ENCODE peak calls at places on chromosomes 7 and 10, in four cellular contexts. One of them, this sample, is unnamed.

GRCh38 chr7:1247527-1248041 is 14.9 kb downstream of the UNCX start:
- DNase-seq in lung: no peak
- DNase-seq in cardiac muscle cell: no peak
- DNase-seq in Caco-2: no peak
- DNase-seq in this sample: no peak

GRCh38 chr7:34131371-34131770 is 226.0 kb downstream of the BMPER start:
- DNase-seq in lung: no peak
- DNase-seq in cardiac muscle cell: no peak
- DNase-seq in Caco-2: no peak
- DNase-seq in this sample: no peak

GRCh38 chr10:130169136-130169888 is 33.1 kb downstream of the GLRX3 start:
- DNase-seq in lung: no peak
- DNase-seq in cardiac muscle cell: no peak
- DNase-seq in Caco-2: no peak
- DNase-seq in this sample: no peak

GRCh38 chr10:79392020-79392398 is 44.7 kb downstream of the PPIF start:
- DNase-seq in lung: no peak
- DNase-seq in cardiac muscle cell: no peak
- DNase-seq in Caco-2: no peak
- DNase-seq in this sample: peak; percentile 69

GRCh38 chr7:112080974-112081373 is 125.2 kb downstream of the DOCK4 start:
- DNase-seq in lung: peak; percentile 39
- DNase-seq in cardiac muscle cell: no peak
- DNase-seq in Caco-2: no peak
- DNase-seq in this sample: no peak

GRCh38 chr10:64873959-64874358 is 1352.8 kb downstream of the REEP3 start:
- DNase-seq in lung: no peak
- DNase-seq in cardiac muscle cell: no peak
- DNase-seq in Caco-2: no peak
- DNase-seq in this sample: no peak

GRCh38 chr7:133365892-133366291 is 113.0 kb downstream of the EXOC4 start:
- DNase-seq in lung: no peak
- DNase-seq in cardiac muscle cell: no peak
- DNase-seq in Caco-2: no peak
- DNase-seq in this sample: no peak

GRCh38 chr10:30829921-30830671 is 200.5 kb upstream of the LYZL2 start:
- DNase-seq in lung: no peak
- DNase-seq in cardiac muscle cell: no peak
- DNase-seq in Caco-2: no peak
- DNase-seq in this sample: no peak

GRCh38 chr10:128028508-128029279 is 97.5 kb downstream of the MKI67 start:
- DNase-seq in lung: no peak
- DNase-seq in cardiac muscle cell: no peak
- DNase-seq in Caco-2: peak; percentile 31
- DNase-seq in this sample: no peak

GRCh38 chr7:77417801-77418200 is 1.7 kb upstream of the GSAP start:
- DNase-seq in lung: no peak
- DNase-seq in cardiac muscle cell: no peak
- DNase-seq in Caco-2: no peak
- DNase-seq in this sample: no peak

GRCh38 chr10:94677691-94678090 is 5.8 kb upstream of the CYP2C18 start:
- DNase-seq in lung: no peak
- DNase-seq in cardiac muscle cell: peak; percentile 10
- DNase-seq in Caco-2: peak; percentile 57
- DNase-seq in this sample: no peak

GRCh38 chr10:77497748-77498147 is 139.9 kb downstream of the KCNMA1 start:
- DNase-seq in lung: no peak
- DNase-seq in cardiac muscle cell: no peak
- DNase-seq in Caco-2: no peak
- DNase-seq in this sample: no peak

GRCh38 chr7:122525355-122525754 is 173.6 kb downstream of the RNF133 start:
- DNase-seq in lung: no peak
- DNase-seq in cardiac muscle cell: no peak
- DNase-seq in Caco-2: no peak
- DNase-seq in this sample: no peak

GRCh38 chr7:138992052-138992531 is 10.9 kb upstream of the KIAA1549 start:
- DNase-seq in lung: no peak
- DNase-seq in cardiac muscle cell: no peak
- DNase-seq in Caco-2: no peak
- DNase-seq in this sample: no peak

GRCh38 chr7:30332549-30332948 is 48.2 kb downstream of the ZNRF2 start:
- DNase-seq in lung: no peak
- DNase-seq in cardiac muscle cell: no peak
- DNase-seq in Caco-2: no peak
- DNase-seq in this sample: no peak

GRCh38 chr10:62085404-62085803 is 183.2 kb downstream of the RTKN2 start:
- DNase-seq in lung: no peak
- DNase-seq in cardiac muscle cell: no peak
- DNase-seq in Caco-2: no peak
- DNase-seq in this sample: no peak

GRCh38 chr7:31883761-31884164 is 186.4 kb downstream of the PDE1C start:
- DNase-seq in lung: no peak
- DNase-seq in cardiac muscle cell: no peak
- DNase-seq in Caco-2: no peak
- DNase-seq in this sample: no peak

GRCh38 chr7:52944916-52945315 is 90.5 kb upstream of the POM121L12 start:
- DNase-seq in lung: no peak
- DNase-seq in cardiac muscle cell: no peak
- DNase-seq in Caco-2: no peak
- DNase-seq in this sample: no peak

GRCh38 chr7:86282014-86282682 is 361.6 kb upstream of the GRM3 start:
- DNase-seq in lung: no peak
- DNase-seq in cardiac muscle cell: no peak
- DNase-seq in Caco-2: no peak
- DNase-seq in this sample: peak; percentile 71

GRCh38 chr7:19520392-19520791 is 188.4 kb downstream of the POLR1F start:
- DNase-seq in lung: no peak
- DNase-seq in cardiac muscle cell: no peak
- DNase-seq in Caco-2: no peak
- DNase-seq in this sample: no peak

GRCh38 chr10:50582766-50583762 is 40.7 kb downstream of the SGMS1 start:
- DNase-seq in lung: no peak
- DNase-seq in cardiac muscle cell: no peak
- DNase-seq in Caco-2: peak; percentile 63
- DNase-seq in this sample: no peak

GRCh38 chr10:21502371-21502765 is 23.1 kb downstream of the SKIDA1 start:
- DNase-seq in lung: no peak
- DNase-seq in cardiac muscle cell: no peak
- DNase-seq in Caco-2: no peak
- DNase-seq in this sample: no peak

GRCh38 chr7:55019329-55019690 is 493 bp downstream of the EGFR start:
- DNase-seq in lung: no peak
- DNase-seq in cardiac muscle cell: peak; percentile 46
- DNase-seq in Caco-2: no peak
- DNase-seq in this sample: no peak

GRCh38 chr10:89494068-89494467 is 41.3 kb downstream of the SLC16A12 start:
- DNase-seq in lung: no peak
- DNase-seq in cardiac muscle cell: no peak
- DNase-seq in Caco-2: no peak
- DNase-seq in this sample: no peak

GRCh38 chr10:58820862-58821559 is 308.3 kb downstream of the BICC1 start:
- DNase-seq in lung: no peak
- DNase-seq in cardiac muscle cell: no peak
- DNase-seq in Caco-2: no peak
- DNase-seq in this sample: no peak

GRCh38 chr7:138226001-138226476 is 149.8 kb downstream of the AKR1D1 start:
- DNase-seq in lung: no peak
- DNase-seq in cardiac muscle cell: no peak
- DNase-seq in Caco-2: no peak
- DNase-seq in this sample: no peak

GRCh38 chr10:70657036-70657435 is 15.3 kb upstream of the ADAMTS14 start:
- DNase-seq in lung: no peak
- DNase-seq in cardiac muscle cell: no peak
- DNase-seq in Caco-2: no peak
- DNase-seq in this sample: no peak

GRCh38 chr7:28626629-28627262 is 214.4 kb downstream of the CREB5 start:
- DNase-seq in lung: no peak
- DNase-seq in cardiac muscle cell: peak; percentile 48
- DNase-seq in Caco-2: peak; percentile 47
- DNase-seq in this sample: no peak

GRCh38 chr7:10212664-10213063 is 761.0 kb upstream of the PHF14 start:
- DNase-seq in lung: no peak
- DNase-seq in cardiac muscle cell: no peak
- DNase-seq in Caco-2: no peak
- DNase-seq in this sample: no peak

GRCh38 chr10:88165849-88166271 is 302.4 kb downstream of the PTEN start:
- DNase-seq in lung: no peak
- DNase-seq in cardiac muscle cell: no peak
- DNase-seq in Caco-2: no peak
- DNase-seq in this sample: no peak

GRCh38 chr7:155619634-155620271 is 24.7 kb upstream of the RBM33 start:
- DNase-seq in lung: no peak
- DNase-seq in cardiac muscle cell: no peak
- DNase-seq in Caco-2: no peak
- DNase-seq in this sample: no peak

GRCh38 chr7:73717991-73718405 is 1.5 kb downstream of the STX1A start:
- DNase-seq in lung: no peak
- DNase-seq in cardiac muscle cell: no peak
- DNase-seq in Caco-2: no peak
- DNase-seq in this sample: peak; percentile 83

GRCh38 chr10:132056663-132057062 is 9.1 kb upstream of the JAKMIP3 start:
- DNase-seq in lung: no peak
- DNase-seq in cardiac muscle cell: no peak
- DNase-seq in Caco-2: no peak
- DNase-seq in this sample: peak; percentile 58

GRCh38 chr7:157558061-157558460 is 221.3 kb downstream of the DNAJB6 start:
- DNase-seq in lung: no peak
- DNase-seq in cardiac muscle cell: no peak
- DNase-seq in Caco-2: no peak
- DNase-seq in this sample: peak; percentile 67

GRCh38 chr10:69321865-69322264 is 43.6 kb downstream of the HK1 start:
- DNase-seq in lung: no peak
- DNase-seq in cardiac muscle cell: no peak
- DNase-seq in Caco-2: no peak
- DNase-seq in this sample: no peak
- H3K4me1 ChIP-seq in lung: peaks cover 21% of the 10 kb centered on the region
- H3K4me1 ChIP-seq in cardiac muscle cell: peaks cover 40% of the 10 kb centered on the region
- H3K4me1 ChIP-seq in Caco-2: peaks cover 22% of the 10 kb centered on the region
- H3K4me1 ChIP-seq in this sample: peaks cover 92% of the 10 kb centered on the region

DNA sequence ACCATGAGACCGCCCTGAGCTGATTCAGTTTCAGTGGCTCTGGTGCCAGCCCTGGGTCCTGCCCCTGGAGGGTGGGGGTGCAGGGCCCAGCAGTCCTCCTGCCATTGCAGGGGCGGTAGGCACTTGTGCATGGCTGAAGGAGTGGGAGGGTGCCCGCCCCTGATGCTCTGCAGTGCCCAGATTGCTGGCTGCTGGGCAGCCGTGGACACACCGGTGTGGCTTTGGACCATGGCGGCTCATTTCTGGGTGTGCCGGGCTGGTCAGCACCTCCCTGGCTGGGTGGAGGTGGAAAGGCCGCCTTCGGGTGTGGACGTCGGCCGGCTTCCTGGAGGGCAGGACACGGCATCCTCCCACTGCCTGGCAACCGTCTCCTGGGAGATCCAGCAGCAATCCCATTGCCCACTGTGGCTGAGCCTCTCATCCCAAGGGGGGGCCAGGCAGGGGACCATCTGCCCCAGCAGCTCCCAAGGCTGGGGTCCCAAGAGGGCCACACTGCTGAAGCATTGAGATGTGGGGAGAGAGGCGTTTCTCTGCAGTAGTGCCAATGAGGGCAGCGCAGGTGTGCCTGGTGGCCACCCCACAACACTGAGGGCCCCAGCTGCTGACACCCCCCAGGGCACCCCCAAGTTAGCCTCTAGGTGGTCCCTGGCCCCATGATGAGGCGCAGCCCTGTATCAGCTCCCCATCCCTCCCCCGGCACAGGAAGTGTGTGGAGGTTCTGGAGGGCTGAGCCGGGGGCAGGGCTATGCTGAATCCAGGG is 12.9 kb downstream of the TTYH3 start:
- DNase-seq in lung: no peak
- DNase-seq in cardiac muscle cell: no peak
- DNase-seq in Caco-2: no peak
- DNase-seq in this sample: no peak
- H3K4me3 ChIP-seq in lung: no peak overlapping the region
- H3K4me3 ChIP-seq in cardiac muscle cell: no peak overlapping the region
- H3K4me3 ChIP-seq in Caco-2: no peak overlapping the region
- H3K4me3 ChIP-seq in this sample: peak overlapping the region; percentile 21

GRCh38 chr10:101216207-101216607 is 13.1 kb downstream of the LBX1 start:
- DNase-seq in lung: no peak
- DNase-seq in cardiac muscle cell: no peak
- DNase-seq in Caco-2: no peak
- DNase-seq in this sample: no peak
- H3K4me1 ChIP-seq in lung: no peaks in the 10 kb centered on the region
- H3K4me1 ChIP-seq in cardiac muscle cell: peaks cover 6% of the 10 kb centered on the region
- H3K4me1 ChIP-seq in Caco-2: peaks cover 9% of the 10 kb centered on the region
- H3K4me1 ChIP-seq in this sample: peaks cover 38% of the 10 kb centered on the region

GRCh38 chr7:38181111-38181510 is 3.1 kb downstream of the STARD3NL start:
- DNase-seq in lung: no peak
- DNase-seq in cardiac muscle cell: no peak
- DNase-seq in Caco-2: no peak
- DNase-seq in this sample: no peak
- H3K4me3 ChIP-seq in lung: no peak overlapping the region
- H3K4me3 ChIP-seq in cardiac muscle cell: no peak overlapping the region
- H3K4me3 ChIP-seq in Caco-2: no peak overlapping the region
- H3K4me3 ChIP-seq in this sample: no peak overlapping the region

DNA sequence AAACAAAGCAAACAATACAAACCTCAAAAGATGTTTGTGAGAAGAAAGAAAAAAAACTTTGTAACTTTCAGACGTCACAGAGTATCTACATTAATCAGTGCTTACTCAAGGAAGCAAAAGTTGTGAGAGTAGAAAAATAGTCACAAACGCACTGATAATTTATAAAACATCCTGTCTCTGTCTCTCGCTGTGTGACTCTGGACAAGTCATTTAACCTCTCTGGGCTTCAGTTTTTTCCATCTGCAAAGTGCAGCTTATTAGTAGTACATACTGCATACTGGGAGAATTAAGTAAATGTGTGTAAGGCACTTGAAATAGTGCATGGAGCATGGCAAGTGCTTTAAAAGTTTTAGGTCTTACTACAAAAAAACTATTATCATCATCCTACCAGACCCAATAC is 3.8 kb downstream of the ARHGAP12 start:
- DNase-seq in lung: no peak
- DNase-seq in cardiac muscle cell: no peak
- DNase-seq in Caco-2: no peak
- DNase-seq in this sample: no peak
- H3K4me1 ChIP-seq in lung: no peaks in the 10 kb centered on the region
- H3K4me1 ChIP-seq in cardiac muscle cell: peaks cover 13% of the 10 kb centered on the region
- H3K4me1 ChIP-seq in Caco-2: peaks cover 15% of the 10 kb centered on the region
- H3K4me1 ChIP-seq in this sample: peaks cover 72% of the 10 kb centered on the region

This sample was measured in spleen.